ENCODE peak calls at places on chromosomes 13 and 19, in six cellular contexts. A is heart left ventricle; J is heart right ventricle; N is OCI-LY7; L is astrocyte; E is CD8-positive, alpha-beta memory T cell. I is an unnamed sample. For H3K36me3, the result is how much of the 10 kb centered on the place peaks cover.

GRCh38 chr13:83853771-83854170 is 28.5 kb downstream of the SLITRK1 start:
- DNase-seq in E (no peak), J (no peak), N (no peak), A (no peak), L (no peak), I (no peak)

GRCh38 chr19:39182174-39182505 is 14.6 kb upstream of the NCCRP1 start:
- DNase-seq in E (no peak), J (no peak), N (no peak), L (no peak), A (no peak), I (no peak)

GRCh38 chr19:39175564-39175963 is 21.2 kb upstream of the NCCRP1 start:
- DNase-seq in A (no peak), E (no peak), L (no peak), N (no peak), J (no peak), I (no peak)

GRCh38 chr13:28347456-28348371 is 147.2 kb downstream of the FLT1 start:
- DNase-seq in N (no peak), A (no peak), J (no peak), E (no peak), L (peak), I (no peak)

GRCh38 chr13:111886217-111886945 is 180.6 kb upstream of the SOX1 start:
- DNase-seq in N (no peak), L (no peak), J (no peak), E (no peak), A (no peak), I (peak)

GRCh38 chr13:36728006-36728405 is 54.2 kb downstream of the SERTM1 start:
- DNase-seq in N (no peak), E (no peak), A (no peak), J (no peak), L (no peak), I (no peak)

GRCh38 chr13:24226762-24227161 is 66.2 kb downstream of the SPATA13 start:
- DNase-seq in N (no peak), L (no peak), J (no peak), E (no peak), A (no peak), I (no peak)

GRCh38 chr13:50685491-50685890 is 158.0 kb downstream of the DLEU7 start:
- DNase-seq in L (peak), E (no peak), N (no peak), A (peak), J (peak), I (peak)

GRCh38 chr19:51188227-51188559 is 36.7 kb upstream of the CD33 start:
- DNase-seq in L (no peak), A (no peak), E (no peak), N (no peak), J (no peak), I (no peak)

GRCh38 chr19:45349430-45349941 is 8.9 kb downstream of the KLC3 start:
- DNase-seq in E (no peak), N (no peak), L (no peak), J (no peak), A (no peak), I (no peak)

GRCh38 chr19:23925285-23925684 is 10.6 kb downstream of the ZNF726 start:
- DNase-seq in A (no peak), L (no peak), J (no peak), E (no peak), N (no peak), I (no peak)

GRCh38 chr13:113997845-113998751 is 24.2 kb upstream of the C13orf46 start:
- DNase-seq in J (peak), A (peak), N (no peak), L (no peak), E (no peak), I (peak)

GRCh38 chr19:5547881-5548280 is 19.9 kb downstream of the TINCR start:
- DNase-seq in L (no peak), N (peak), J (no peak), E (no peak), A (no peak), I (no peak)

GRCh38 chr13:49836516-49836915 is 44.0 kb upstream of the KPNA3 start:
- DNase-seq in J (no peak), L (no peak), A (no peak), E (no peak), N (no peak), I (no peak)

GRCh38 chr19:39406656-39407393 is at the start of gene ZFP36:
- DNase-seq in A (peak), N (peak), E (peak), L (no peak), J (peak), I (peak)

GRCh38 chr19:48568345-48568886 is 16.4 kb downstream of the SULT2B1 start:
- DNase-seq in A (peak), J (peak), L (peak), E (peak), N (no peak), I (peak)

GRCh38 chr19:51259348-51260245 is 8.7 kb downstream of the SIGLECL1 start:
- DNase-seq in E (no peak), J (no peak), A (no peak), N (peak), L (no peak), I (no peak)

GRCh38 chr13:74316531-74316930 is 182.3 kb upstream of the KLF12 start:
- DNase-seq in L (peak), A (no peak), J (no peak), N (no peak), E (no peak), I (no peak)

GRCh38 chr19:49844138-49844740 is 6.7 kb upstream of the PTOV1 start:
- DNase-seq in N (no peak), L (no peak), E (no peak), A (no peak), J (no peak), I (no peak)

GRCh38 chr13:21074601-21075302 is 13.4 kb upstream of the LATS2 start:
- DNase-seq in A (peak), J (no peak), E (no peak), L (no peak), N (no peak), I (peak)

GRCh38 chr19:27896091-27896490 is 1316.9 kb downstream of the UQCRFS1 start:
- DNase-seq in L (no peak), A (no peak), J (no peak), N (no peak), E (no peak), I (no peak)

GRCh38 chr19:54188224-54188871 is 1.0 kb downstream of the MBOAT7 start:
- DNase-seq in J (no peak), E (peak), A (no peak), N (no peak), L (peak), I (no peak)

GRCh38 chr19:55581145-55581827 is 638 bp upstream of the ZNF579 start:
- DNase-seq in J (no peak), N (no peak), L (no peak), E (no peak), A (no peak), I (no peak)

GRCh38 chr13:49256841-49257240 is 9.1 kb downstream of the CDADC1 start:
- DNase-seq in L (peak), E (no peak), N (no peak), J (no peak), A (no peak), I (no peak)

GRCh38 chr19:38793186-38793585 is 4.2 kb downstream of the LGALS7B start:
- DNase-seq in N (no peak), J (no peak), A (no peak), E (no peak), L (no peak), I (no peak)

GRCh38 chr13:75752848-75753247 is 116.7 kb downstream of the LMO7 start:
- DNase-seq in J (no peak), A (no peak), N (no peak), E (no peak), L (no peak), I (no peak)

GRCh38 chr13:44331912-44332840 is 41.4 kb upstream of the SERP2 start:
- DNase-seq in L (peak), E (no peak), A (peak), J (peak), N (no peak), I (peak)

GRCh38 chr13:67736646-67737420 is 506.7 kb upstream of the PCDH9 start:
- DNase-seq in A (no peak), J (no peak), L (peak), N (peak), E (no peak), I (no peak)

DNA sequence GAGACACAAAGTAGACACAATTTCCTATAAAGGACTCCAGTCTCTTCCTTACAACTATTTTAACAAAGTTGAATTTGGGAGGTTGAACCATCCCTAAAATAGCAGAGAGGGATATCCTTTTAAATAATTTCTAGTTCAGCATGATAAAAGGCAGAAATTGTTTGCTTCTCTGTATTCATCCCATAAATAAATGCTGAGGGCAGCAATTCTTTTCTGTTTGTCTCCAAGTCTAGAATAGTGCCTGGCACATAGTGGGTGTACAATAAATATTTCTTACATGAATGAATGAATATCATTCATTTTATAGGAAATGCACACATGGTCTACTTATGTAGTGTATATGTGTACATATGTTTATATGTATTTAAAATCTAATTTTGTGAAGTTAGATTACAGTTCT is 12.3 kb downstream of the COL4A1 start:
- DNase-seq in A (no peak), J (no peak), E (no peak), N (no peak), L (no peak), I (no peak)
- H3K36me3 ChIP-seq in A (under half), J (under half), E (under half), N (under half), L (under half), I (under half)

GRCh38 chr19:15404780-15405211 is 14.0 kb downstream of the AKAP8L start:
- DNase-seq in A (no peak), N (peak), E (no peak), L (no peak), J (no peak), I (no peak)
- H3K36me3 ChIP-seq in A (under half), N (half or more), E (under half), L (under half), J (half or more), I (under half)

GRCh38 chr19:57293719-57294118 is 13.4 kb downstream of the ZNF460 start:
- DNase-seq in N (no peak), J (no peak), L (no peak), A (no peak), E (no peak), I (no peak)
- H3K36me3 ChIP-seq in N (half or more), J (half or more), L (half or more), A (under half), E (under half), I (half or more)

DNA sequence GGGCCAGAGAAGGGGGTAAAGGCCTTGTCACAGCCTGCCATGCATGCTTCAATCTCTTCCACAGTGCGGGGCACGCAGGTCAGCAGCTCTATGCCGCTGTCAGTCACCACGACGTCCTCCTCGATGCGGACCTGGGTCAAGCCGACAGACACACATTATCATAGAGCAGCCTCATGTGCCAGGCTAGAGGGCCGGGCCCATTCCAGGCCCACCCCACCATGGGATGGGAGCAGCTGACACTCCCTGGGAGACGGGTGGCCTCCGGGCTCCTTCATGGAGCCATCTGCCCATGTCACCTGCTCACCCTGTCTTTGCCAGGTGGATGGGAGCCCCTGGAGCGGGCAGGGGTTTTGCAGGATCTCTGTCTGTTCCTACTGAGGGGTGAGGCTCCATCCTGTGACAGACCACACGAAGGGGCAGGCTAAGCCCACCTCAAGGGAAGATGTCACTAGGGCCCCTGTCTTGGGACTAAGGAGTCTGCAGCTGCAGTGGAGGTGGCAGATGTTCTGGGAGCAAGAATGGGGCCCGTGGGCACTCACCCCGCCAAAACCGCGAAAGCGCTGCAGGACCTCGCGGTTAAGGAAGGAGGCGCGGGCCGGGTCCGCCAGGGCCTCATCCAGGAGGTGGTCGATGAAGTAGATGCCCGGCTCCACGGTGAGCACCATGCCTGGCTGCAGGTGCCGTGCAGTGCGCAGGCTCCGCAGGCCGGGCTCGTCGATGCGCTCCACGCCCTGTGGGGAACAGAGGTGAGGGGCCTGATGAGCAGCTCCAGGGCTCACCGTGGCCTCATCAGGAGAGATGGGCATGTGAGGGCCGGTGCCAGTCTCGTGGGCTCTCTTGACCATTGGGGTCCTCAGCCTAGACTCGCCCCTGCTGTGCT is 14.1 kb downstream of the CEBPG start:
- DNase-seq in N (no peak), L (no peak), E (peak), J (no peak), A (no peak), I (no peak)
- H3K36me3 ChIP-seq in N (under half), L (under half), E (under half), J (under half), A (under half), I (under half)

DNA sequence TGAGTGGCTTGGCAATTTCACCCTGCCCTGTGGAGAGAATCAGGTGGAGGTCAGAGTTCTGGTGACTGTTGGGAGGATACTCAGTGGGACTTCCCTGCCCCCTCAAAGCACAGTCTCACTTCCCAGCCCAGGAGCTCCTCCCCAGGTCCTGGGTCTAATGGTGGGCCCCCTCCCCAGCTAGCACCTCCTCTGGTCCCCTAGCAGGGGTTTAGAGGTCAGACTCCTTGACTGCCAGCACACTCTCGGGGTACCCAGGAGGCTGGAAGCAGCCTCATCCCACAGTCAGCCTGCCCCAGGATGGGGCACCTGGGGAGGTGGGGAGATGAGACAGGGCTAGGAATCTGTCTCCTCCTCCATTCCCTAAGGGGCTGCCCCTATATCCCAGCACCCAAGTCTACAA is 65.2 kb downstream of the COLGALT1 start:
- DNase-seq in L (no peak), J (no peak), N (no peak), A (no peak), E (no peak), I (no peak)
- H3K36me3 ChIP-seq in L (under half), J (under half), N (under half), A (under half), E (under half), I (under half)

GRCh38 chr19:41269571-41269970 is 5.4 kb downstream of the HNRNPUL1 start:
- DNase-seq in A (no peak), J (no peak), E (no peak), L (no peak), N (no peak), I (no peak)
- H3K36me3 ChIP-seq in A (half or more), J (half or more), E (half or more), L (half or more), N (half or more), I (half or more)

DNA sequence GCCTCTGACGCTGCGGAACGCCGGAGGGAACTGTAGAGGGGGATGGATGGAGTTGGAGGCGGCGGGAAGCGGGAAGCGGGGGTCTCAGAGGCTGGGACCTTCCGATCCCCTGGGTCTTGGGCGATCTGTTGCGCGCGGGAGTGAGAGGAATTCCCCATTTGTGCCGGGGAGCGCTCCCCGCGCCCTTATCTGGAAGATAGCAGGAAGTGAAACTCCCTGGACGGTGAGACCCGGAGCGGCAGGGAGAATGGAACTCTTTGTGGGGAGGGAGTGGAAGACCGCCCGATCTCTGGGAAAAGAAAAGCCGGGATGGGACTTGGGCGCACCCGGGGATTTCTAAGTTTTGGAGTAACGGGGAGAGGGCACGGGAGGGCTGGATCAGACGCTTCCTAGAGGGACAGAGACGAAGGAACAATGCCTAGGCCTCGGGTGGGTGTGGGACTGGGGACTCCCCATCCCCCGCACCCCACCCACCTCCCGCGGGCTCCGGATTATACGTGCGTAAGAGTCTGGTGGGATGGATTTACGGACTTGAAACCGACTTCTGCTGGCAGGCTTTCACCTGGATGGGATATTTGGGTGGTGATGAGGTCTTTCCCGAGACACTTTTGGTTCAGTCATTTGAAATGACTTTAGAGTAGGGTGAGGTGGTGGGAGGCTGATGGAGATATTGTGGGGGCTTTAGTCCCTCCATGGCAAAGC is 495 bp downstream of the LSR start:
- DNase-seq in A (no peak), L (no peak), N (peak), E (no peak), J (no peak), I (peak)
- H3K36me3 ChIP-seq in A (under half), L (under half), N (under half), E (under half), J (under half), I (under half)

GRCh38 chr19:3161453-3161852 is 17.1 kb upstream of the S1PR4 start:
- DNase-seq in J (no peak), L (no peak), E (no peak), N (no peak), A (no peak), I (no peak)

GRCh38 chr19:3162418-3163229 is 15.9 kb upstream of the S1PR4 start:
- DNase-seq in E (no peak), A (no peak), J (no peak), L (no peak), N (peak), I (no peak)

GRCh38 chr19:3157096-3157845 is 21.3 kb upstream of the S1PR4 start:
- DNase-seq in J (no peak), E (no peak), N (no peak), L (no peak), A (no peak), I (no peak)

GRCh38 chr19:3160219-3160618 is 18.4 kb upstream of the S1PR4 start:
- DNase-seq in A (no peak), E (no peak), J (no peak), N (no peak), L (no peak), I (no peak)

GRCh38 chr19:3159565-3159964 is 19.0 kb upstream of the S1PR4 start:
- DNase-seq in N (no peak), A (no peak), L (no peak), E (no peak), J (no peak), I (no peak)
- H3K36me3 ChIP-seq in N (under half), A (under half), L (under half), E (under half), J (under half), I (under half)

I was measured in right atrium auricular region.